ENCODE peak calls at places on chromosomes 2 and 18, in four cellular contexts. Y, E, I and H are unnamed samples.
A peak's percentile ranks its signal among the peaks of the same experiment; 100 is the strongest.

GRCh38 chr18:76621782-76622495 is 126.9 kb upstream of the ZNF516 start:
- DNase-seq in Y (no peak), I (peak; percentile 61), E (no peak), H (peak; percentile 75)

GRCh38 chr2:208256192-208256782 is 1.4 kb upstream of the IDH1 start:
- DNase-seq in Y (no peak), I (peak; percentile 27), E (no peak), H (no peak)

GRCh38 chr2:179338681-179339080 is 74.0 kb upstream of the SESTD1 start:
- DNase-seq in I (peak; percentile 26), Y (no peak), E (no peak), H (no peak)

GRCh38 chr2:138630164-138630563 is 128.6 kb downstream of the SPOPL start:
- DNase-seq in I (peak; percentile 69), E (no peak), Y (peak; percentile 47), H (peak; percentile 85)

GRCh38 chr2:147473075-147473474 is 371.8 kb upstream of the ACVR2A start:
- DNase-seq in Y (no peak), E (no peak), I (no peak), H (no peak)

GRCh38 chr2:241957276-241957675 is 87.7 kb downstream of the RTP5 start:
- DNase-seq in E (no peak), Y (no peak), I (no peak), H (no peak)

GRCh38 chr18:9417081-9417841 is 58.1 kb upstream of the RALBP1 start:
- DNase-seq in I (peak; percentile 27), E (no peak), Y (no peak), H (peak; percentile 83)

GRCh38 chr2:206936006-206936405 is 3.3 kb upstream of the CPO start:
- DNase-seq in I (no peak), E (no peak), Y (no peak), H (no peak)

GRCh38 chr18:8898990-8899389 is 193.6 kb downstream of the MTCL1 start:
- DNase-seq in I (no peak), E (no peak), Y (no peak), H (no peak)

GRCh38 chr2:172704072-172704936 is 31.3 kb upstream of the RAPGEF4 start:
- DNase-seq in E (no peak), I (peak; percentile 50), Y (no peak), H (no peak)

GRCh38 chr2:130908832-130909231 is 72.1 kb downstream of the ARHGEF4 start:
- DNase-seq in Y (no peak), E (no peak), I (no peak), H (peak; percentile 62)